ENCODE peak calls at places on chromosomes 12 and 14, in six cellular contexts. One of them, this sample, is unnamed.

GRCh38 chr12:123388218-123388947 is 4.5 kb downstream of the KMT5A start:
- DNase-seq in neuronal stem cell: peak
- DNase-seq in H1: no peak
- DNase-seq in mesenchymal stem cell: peak
- DNase-seq in IMR-90: peak
- DNase-seq in H9: peak
- DNase-seq in this sample: peak

GRCh38 chr14:82432531-82432930 is 898.9 kb upstream of the SEL1L start:
- DNase-seq in H9: no peak
- DNase-seq in neuronal stem cell: no peak
- DNase-seq in mesenchymal stem cell: no peak
- DNase-seq in H1: no peak
- DNase-seq in IMR-90: no peak
- DNase-seq in this sample: no peak

GRCh38 chr12:130184531-130185090 is 22.3 kb downstream of the FZD10 start:
- DNase-seq in IMR-90: no peak
- DNase-seq in H9: no peak
- DNase-seq in H1: no peak
- DNase-seq in neuronal stem cell: no peak
- DNase-seq in mesenchymal stem cell: no peak
- DNase-seq in this sample: no peak

GRCh38 chr12:52865090-52865944 is 16.5 kb upstream of the KRT78 start:
- DNase-seq in mesenchymal stem cell: peak
- DNase-seq in H1: no peak
- DNase-seq in neuronal stem cell: peak
- DNase-seq in H9: peak
- DNase-seq in IMR-90: peak
- DNase-seq in this sample: peak

GRCh38 chr12:81543621-81544139 is 215.5 kb downstream of the PPFIA2 start:
- DNase-seq in H1: no peak
- DNase-seq in IMR-90: no peak
- DNase-seq in H9: no peak
- DNase-seq in neuronal stem cell: no peak
- DNase-seq in mesenchymal stem cell: no peak
- DNase-seq in this sample: no peak

GRCh38 chr12:2959508-2960431 is 573 bp downstream of the TEAD4 start:
- DNase-seq in H9: peak
- DNase-seq in IMR-90: peak
- DNase-seq in neuronal stem cell: peak
- DNase-seq in mesenchymal stem cell: peak
- DNase-seq in H1: no peak
- DNase-seq in this sample: peak

GRCh38 chr12:57027011-57027804 is 10.9 kb upstream of the TAC3 start:
- DNase-seq in neuronal stem cell: no peak
- DNase-seq in mesenchymal stem cell: no peak
- DNase-seq in IMR-90: no peak
- DNase-seq in H9: no peak
- DNase-seq in H1: no peak
- DNase-seq in this sample: peak

GRCh38 chr14:32469388-32470160 is 140.5 kb downstream of the AKAP6 start:
- DNase-seq in mesenchymal stem cell: peak
- DNase-seq in neuronal stem cell: no peak
- DNase-seq in H1: no peak
- DNase-seq in IMR-90: peak
- DNase-seq in H9: no peak
- DNase-seq in this sample: peak

GRCh38 chr12:88946377-88946997 is 366.2 kb upstream of the KITLG start:
- DNase-seq in mesenchymal stem cell: peak
- DNase-seq in H9: no peak
- DNase-seq in IMR-90: peak
- DNase-seq in neuronal stem cell: no peak
- DNase-seq in H1: no peak
- DNase-seq in this sample: peak

GRCh38 chr12:44873898-44874297 is 2.2 kb downstream of the NELL2 start:
- DNase-seq in H1: no peak
- DNase-seq in H9: no peak
- DNase-seq in mesenchymal stem cell: peak
- DNase-seq in neuronal stem cell: no peak
- DNase-seq in IMR-90: peak
- DNase-seq in this sample: peak

GRCh38 chr12:104712477-104712876 is 245.6 kb downstream of the SLC41A2 start:
- DNase-seq in H9: no peak
- DNase-seq in mesenchymal stem cell: peak
- DNase-seq in H1: no peak
- DNase-seq in neuronal stem cell: no peak
- DNase-seq in IMR-90: peak
- DNase-seq in this sample: peak

GRCh38 chr14:57863471-57863870 is 2.4 kb downstream of the SLC35F4 start:
- DNase-seq in neuronal stem cell: no peak
- DNase-seq in mesenchymal stem cell: no peak
- DNase-seq in H1: no peak
- DNase-seq in H9: no peak
- DNase-seq in IMR-90: no peak
- DNase-seq in this sample: no peak

GRCh38 chr14:96198430-96199133 is 6.1 kb upstream of the BDKRB2 start:
- DNase-seq in H1: no peak
- DNase-seq in IMR-90: no peak
- DNase-seq in neuronal stem cell: no peak
- DNase-seq in H9: no peak
- DNase-seq in mesenchymal stem cell: no peak
- DNase-seq in this sample: no peak

GRCh38 chr12:820336-820735 is 68.0 kb downstream of the WNK1 start:
- DNase-seq in neuronal stem cell: no peak
- DNase-seq in IMR-90: no peak
- DNase-seq in H9: no peak
- DNase-seq in H1: no peak
- DNase-seq in mesenchymal stem cell: no peak
- DNase-seq in this sample: no peak

GRCh38 chr12:96886998-96887677 is 19.9 kb upstream of the NEDD1 start:
- DNase-seq in H1: no peak
- DNase-seq in mesenchymal stem cell: no peak
- DNase-seq in H9: peak
- DNase-seq in neuronal stem cell: no peak
- DNase-seq in IMR-90: peak
- DNase-seq in this sample: peak

GRCh38 chr12:126454581-126454980 is 1389.3 kb downstream of the AACS start:
- DNase-seq in neuronal stem cell: no peak
- DNase-seq in H1: no peak
- DNase-seq in IMR-90: no peak
- DNase-seq in mesenchymal stem cell: no peak
- DNase-seq in H9: no peak
- DNase-seq in this sample: no peak

GRCh38 chr14:69481815-69482568 is 2.5 kb upstream of the PLEKHD1 start:
- DNase-seq in neuronal stem cell: no peak
- DNase-seq in mesenchymal stem cell: no peak
- DNase-seq in H1: no peak
- DNase-seq in IMR-90: no peak
- DNase-seq in H9: no peak
- DNase-seq in this sample: no peak

GRCh38 chr14:62002636-62003035 is 240.4 kb downstream of the SNAPC1 start:
- DNase-seq in neuronal stem cell: no peak
- DNase-seq in mesenchymal stem cell: peak
- DNase-seq in H9: no peak
- DNase-seq in H1: no peak
- DNase-seq in IMR-90: peak
- DNase-seq in this sample: no peak

GRCh38 chr12:75460194-75460593 is 20.4 kb upstream of the GLIPR1 start:
- DNase-seq in H1: no peak
- DNase-seq in H9: no peak
- DNase-seq in IMR-90: no peak
- DNase-seq in mesenchymal stem cell: no peak
- DNase-seq in neuronal stem cell: no peak
- DNase-seq in this sample: no peak

GRCh38 chr12:26125451-26126339 is 858 bp upstream of the BHLHE41 start:
- DNase-seq in H9: peak
- DNase-seq in IMR-90: peak
- DNase-seq in mesenchymal stem cell: peak
- DNase-seq in H1: no peak
- DNase-seq in neuronal stem cell: peak
- DNase-seq in this sample: peak

GRCh38 chr14:76866469-76866868 is 40.3 kb downstream of the LRRC74A start:
- DNase-seq in mesenchymal stem cell: no peak
- DNase-seq in neuronal stem cell: no peak
- DNase-seq in H1: no peak
- DNase-seq in IMR-90: no peak
- DNase-seq in H9: no peak
- DNase-seq in this sample: no peak

GRCh38 chr12:62256408-62257079 is 3.7 kb upstream of the USP15 start:
- DNase-seq in H1: no peak
- DNase-seq in neuronal stem cell: no peak
- DNase-seq in IMR-90: peak
- DNase-seq in H9: no peak
- DNase-seq in mesenchymal stem cell: peak
- DNase-seq in this sample: no peak

GRCh38 chr12:78571953-78572352 is 292.6 kb upstream of the SYT1 start:
- DNase-seq in IMR-90: no peak
- DNase-seq in neuronal stem cell: no peak
- DNase-seq in H9: peak
- DNase-seq in H1: no peak
- DNase-seq in mesenchymal stem cell: no peak
- DNase-seq in this sample: peak

GRCh38 chr14:77033622-77034521 is 5.4 kb upstream of the IRF2BPL start:
- DNase-seq in mesenchymal stem cell: peak
- DNase-seq in H9: peak
- DNase-seq in H1: no peak
- DNase-seq in neuronal stem cell: peak
- DNase-seq in IMR-90: peak
- DNase-seq in this sample: peak

GRCh38 chr14:68245146-68246073 is 425.8 kb downstream of the RAD51B start:
- DNase-seq in neuronal stem cell: no peak
- DNase-seq in H1: no peak
- DNase-seq in mesenchymal stem cell: peak
- DNase-seq in H9: no peak
- DNase-seq in IMR-90: peak
- DNase-seq in this sample: no peak

GRCh38 chr14:71625175-71625574 is 307.1 kb upstream of the RGS6 start:
- DNase-seq in H1: no peak
- DNase-seq in neuronal stem cell: no peak
- DNase-seq in H9: no peak
- DNase-seq in mesenchymal stem cell: no peak
- DNase-seq in IMR-90: no peak
- DNase-seq in this sample: no peak

GRCh38 chr12:110339184-110339952 is 58.3 kb downstream of the ATP2A2 start:
- DNase-seq in H9: no peak
- DNase-seq in mesenchymal stem cell: no peak
- DNase-seq in neuronal stem cell: no peak
- DNase-seq in IMR-90: no peak
- DNase-seq in H1: no peak
- DNase-seq in this sample: no peak

GRCh38 chr12:18861287-18861858 is 123.5 kb downstream of the CAPZA3 start:
- DNase-seq in H1: no peak
- DNase-seq in mesenchymal stem cell: peak
- DNase-seq in IMR-90: peak
- DNase-seq in H9: no peak
- DNase-seq in neuronal stem cell: no peak
- DNase-seq in this sample: no peak

DNA sequence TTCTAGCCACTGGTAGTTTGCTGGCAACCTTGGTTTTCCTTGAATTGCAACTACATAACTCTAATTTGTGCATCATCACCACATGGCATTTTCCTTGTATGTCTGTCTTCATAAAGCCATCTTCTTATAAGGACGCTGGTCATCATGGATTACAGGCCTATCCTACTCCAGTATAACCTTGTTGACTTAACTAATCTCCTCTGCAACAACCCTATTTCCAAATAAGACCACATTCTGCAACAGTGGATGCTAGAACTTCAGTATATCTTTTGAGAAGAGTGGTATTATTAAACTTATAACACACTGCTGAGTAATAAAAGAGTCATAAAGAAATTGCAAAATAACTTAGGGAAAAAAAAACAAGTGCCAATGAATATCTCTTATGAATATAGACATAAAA is 511.8 kb upstream of the FOXG1 start:
- DNase-seq in IMR-90: no peak
- DNase-seq in neuronal stem cell: no peak
- DNase-seq in H1: no peak
- DNase-seq in mesenchymal stem cell: no peak
- DNase-seq in H9: no peak
- DNase-seq in this sample: no peak
- H2BK120ac ChIP-seq in IMR-90: no peak
- H2BK120ac ChIP-seq in neuronal stem cell: no peak
- H2BK120ac ChIP-seq in H1: no peak
- H2BK120ac ChIP-seq in mesenchymal stem cell: no peak
- H2BK120ac ChIP-seq in H9: no peak
- H2BK120ac ChIP-seq in this sample: no peak

GRCh38 chr12:13181375-13182070 is 15.0 kb upstream of the EMP1 start:
- DNase-seq in H9: peak
- DNase-seq in IMR-90: no peak
- DNase-seq in mesenchymal stem cell: peak
- DNase-seq in neuronal stem cell: no peak
- DNase-seq in H1: no peak
- DNase-seq in this sample: no peak
- H2BK120ac ChIP-seq in H9: no peak
- H2BK120ac ChIP-seq in IMR-90: no peak
- H2BK120ac ChIP-seq in mesenchymal stem cell: no peak
- H2BK120ac ChIP-seq in neuronal stem cell: no peak
- H2BK120ac ChIP-seq in H1: no peak
- H2BK120ac ChIP-seq in this sample: no peak

DNA sequence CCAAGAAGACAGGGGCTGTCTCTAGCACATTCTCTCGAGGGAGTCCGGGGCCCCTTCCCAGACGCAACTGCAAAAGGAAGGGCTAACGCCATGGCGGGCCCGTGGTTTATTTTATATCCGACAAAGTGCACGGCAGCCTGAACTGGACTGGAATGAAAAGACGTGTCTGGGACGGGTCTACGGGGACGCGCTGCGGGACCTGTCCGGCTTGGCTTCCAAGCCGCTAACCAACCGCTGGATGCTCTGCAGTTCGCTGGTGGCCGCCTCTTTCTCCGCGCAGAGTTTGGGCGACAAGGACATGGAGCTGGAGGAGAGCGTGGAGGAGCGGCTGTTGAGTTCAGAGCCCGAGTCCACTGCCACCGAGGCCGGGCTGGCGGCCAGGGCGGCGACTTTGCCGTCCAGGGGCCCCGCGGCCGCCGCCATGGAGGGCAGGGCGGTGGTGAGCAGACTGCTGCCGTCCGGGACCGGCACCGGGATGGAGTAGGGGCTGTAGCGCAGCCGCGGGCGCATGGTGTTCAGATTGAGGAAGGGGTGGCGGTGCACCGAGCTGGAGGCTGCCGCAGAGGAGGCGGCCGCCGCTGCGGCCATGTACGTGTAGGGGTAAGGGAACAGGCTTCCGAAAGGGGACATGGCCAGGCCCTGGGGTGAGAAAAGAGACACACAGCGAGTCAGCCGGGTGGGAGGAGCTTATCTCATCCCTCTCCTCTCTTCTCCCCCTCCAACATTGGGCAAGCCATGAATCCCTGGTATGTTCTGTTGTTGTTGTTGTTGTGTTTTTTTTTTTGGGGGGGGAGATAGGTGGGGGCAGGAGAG is 12.1 kb downstream of the TBX3 start:
- DNase-seq in H9: peak
- DNase-seq in IMR-90: peak
- DNase-seq in H1: no peak
- DNase-seq in mesenchymal stem cell: peak
- DNase-seq in neuronal stem cell: peak
- DNase-seq in this sample: peak
- H2BK120ac ChIP-seq in H9: no peak
- H2BK120ac ChIP-seq in IMR-90: peak
- H2BK120ac ChIP-seq in H1: no peak
- H2BK120ac ChIP-seq in mesenchymal stem cell: peak
- H2BK120ac ChIP-seq in neuronal stem cell: no peak
- H2BK120ac ChIP-seq in this sample: no peak

DNA sequence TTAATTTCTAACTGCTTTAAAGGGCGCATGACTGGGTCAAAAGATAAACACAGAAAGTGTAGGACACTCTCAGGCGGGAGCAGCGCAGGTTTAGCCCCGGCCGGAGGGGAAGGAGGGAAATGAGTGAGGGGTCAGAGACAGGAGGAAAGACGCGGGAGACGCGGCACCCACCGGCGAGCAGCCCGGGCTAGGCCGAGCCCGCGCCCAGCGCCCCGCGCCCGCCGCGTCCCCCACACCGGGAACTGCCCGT is 575 bp downstream of the GXYLT1 start:
- DNase-seq in neuronal stem cell: no peak
- DNase-seq in H9: no peak
- DNase-seq in IMR-90: no peak
- DNase-seq in H1: no peak
- DNase-seq in mesenchymal stem cell: no peak
- DNase-seq in this sample: peak
- H2BK120ac ChIP-seq in neuronal stem cell: peak
- H2BK120ac ChIP-seq in H9: no peak
- H2BK120ac ChIP-seq in IMR-90: no peak
- H2BK120ac ChIP-seq in H1: no peak
- H2BK120ac ChIP-seq in mesenchymal stem cell: no peak
- H2BK120ac ChIP-seq in this sample: no peak

This sample was measured in mesendoderm.